ENCODE peak calls at places on chromosomes 5 and 9, in ten cellular contexts. H is AG10803, V is GM12865, F is HFF-Myc, A is stomach, X is coronary artery, Y is fibroblast of mammary gland, W is DND-41, N is astrocyte of the spinal cord, E is left ventricle myocardium inferior. Z is an unnamed sample.

GRCh38 chr5:10354048-10354872 is 765 bp downstream of the MARCHF6 start:
- DNase-seq in H (peak; percentile 47), V (peak; percentile 80), F (no peak), A (peak; percentile 49), X (no peak), Y (peak; percentile 48), W (peak; percentile 54), N (peak; percentile 42), E (peak; percentile 33), Z (no peak)

GRCh38 chr9:21656776-21657637 is 145.4 kb upstream of the MTAP start:
- DNase-seq in H (peak; percentile 89), V (no peak), F (no peak), A (no peak), X (no peak), Y (peak; percentile 94), W (no peak), N (peak; percentile 71), E (no peak), Z (no peak)

GRCh38 chr5:172499287-172499686 is 45.0 kb upstream of the SH3PXD2B start:
- DNase-seq in H (no peak), V (no peak), F (no peak), A (no peak), X (peak; percentile 16), Y (no peak), W (no peak), N (no peak), E (no peak), Z (no peak)

GRCh38 chr5:141701341-141702119 is 19.5 kb upstream of the ARAP3 start:
- DNase-seq in H (no peak), V (peak; percentile 74), F (no peak), A (no peak), X (no peak), Y (no peak), W (no peak), N (no peak), E (no peak), Z (no peak)

GRCh38 chr5:133336121-133336968 is 276.0 kb downstream of the FSTL4 start:
- DNase-seq in H (no peak), V (no peak), F (no peak), A (no peak), X (peak; percentile 55), Y (no peak), W (peak; percentile 69), N (no peak), E (no peak), Z (no peak)

GRCh38 chr5:150758210-150758533 is 645 bp downstream of the DCTN4 start:
- DNase-seq in H (peak; percentile 50), V (no peak), F (no peak), A (no peak), X (no peak), Y (no peak), W (no peak), N (no peak), E (no peak), Z (no peak)

GRCh38 chr5:82694886-82695285 is 382.3 kb downstream of the TMEM167A start:
- DNase-seq in H (no peak), V (no peak), F (no peak), A (no peak), X (no peak), Y (no peak), W (no peak), N (no peak), E (no peak), Z (no peak)

GRCh38 chr9:16728128-16728505 is 142.4 kb downstream of the BNC2 start:
- DNase-seq in H (no peak), V (no peak), F (no peak), A (no peak), X (no peak), Y (peak; percentile 58), W (no peak), N (no peak), E (no peak), Z (no peak)

GRCh38 chr9:137055385-137056364 is 1.8 kb upstream of the ENTPD2 start:
- DNase-seq in H (peak; percentile 43), V (no peak), F (peak; percentile 44), A (peak; percentile 94), X (no peak), Y (peak; percentile 71), W (no peak), N (peak; percentile 83), E (peak; percentile 95), Z (no peak)

GRCh38 chr9:120875954-120876841 is 790 bp downstream of the PHF19 start:
- DNase-seq in H (peak; percentile 75), V (peak; percentile 94), F (peak; percentile 52), A (peak; percentile 79), X (peak; percentile 92), Y (peak; percentile 89), W (peak; percentile 92), N (peak; percentile 95), E (peak; percentile 85), Z (peak; percentile 64)

GRCh38 chr5:157108961-157109360 is at the start of gene HAVCR2:
- DNase-seq in H (no peak), V (peak; percentile 84), F (no peak), A (peak; percentile 39), X (no peak), Y (no peak), W (peak; percentile 12), N (no peak), E (no peak), Z (no peak)

GRCh38 chr9:126503333-126504085 is 110.2 kb upstream of the LMX1B start:
- DNase-seq in H (peak; percentile 41), V (no peak), F (no peak), A (no peak), X (no peak), Y (peak; percentile 62), W (no peak), N (no peak), E (no peak), Z (no peak)
- TF ChIP-seq CTCF in H (no peak), V (no peak), F (no peak), A (no peak), X (no peak), Y (no peak), W (no peak), N (no peak), E (no peak), Z (no peak)

GRCh38 chr5:143207563-143208364 is 195.7 kb downstream of the NR3C1 start:
- DNase-seq in H (no peak), V (peak; percentile 89), F (no peak), A (no peak), X (no peak), Y (no peak), W (no peak), N (no peak), E (no peak), Z (no peak)

GRCh38 chr5:143208365-143208641 is 195.2 kb downstream of the NR3C1 start:
- DNase-seq in H (no peak), V (peak; percentile 32), F (no peak), A (no peak), X (no peak), Y (no peak), W (no peak), N (no peak), E (no peak), Z (no peak)

GRCh38 chr5:143207058-143207457 is 196.4 kb downstream of the NR3C1 start:
- DNase-seq in H (no peak), V (peak; percentile 80), F (no peak), A (no peak), X (no peak), Y (no peak), W (no peak), N (no peak), E (no peak), Z (no peak)

GRCh38 chr5:143209881-143210395 is 193.5 kb downstream of the NR3C1 start:
- DNase-seq in H (no peak), V (no peak), F (no peak), A (no peak), X (no peak), Y (no peak), W (no peak), N (no peak), E (no peak), Z (no peak)

GRCh38 chr5:143208781-143209510 is 194.5 kb downstream of the NR3C1 start:
- DNase-seq in H (peak; percentile 67), V (peak; percentile 87), F (no peak), A (no peak), X (no peak), Y (no peak), W (no peak), N (no peak), E (no peak), Z (no peak)
- TF ChIP-seq CTCF in H (peak; percentile 27), V (peak; percentile 67), F (peak; percentile 23), A (no peak), X (no peak), Y (peak; percentile 24), W (no peak), N (peak; percentile 23), E (no peak), Z (no peak)

GRCh38 chr5:137199966-137200365 is 299.2 kb downstream of the SPOCK1 start:
- DNase-seq in H (peak; percentile 78), V (no peak), F (no peak), A (no peak), X (no peak), Y (peak; percentile 81), W (no peak), N (peak; percentile 14), E (no peak), Z (no peak)
- TF ChIP-seq CTCF in H (peak; percentile 40), V (no peak), F (no peak), A (no peak), X (no peak), Y (peak; percentile 33), W (no peak), N (no peak), E (no peak), Z (no peak)

GRCh38 chr9:90987566-90987965 is 185.9 kb downstream of the SYK start:
- DNase-seq in H (no peak), V (no peak), F (no peak), A (no peak), X (no peak), Y (no peak), W (no peak), N (no peak), E (no peak), Z (no peak)

GRCh38 chr9:90979614-90980013 is 178.0 kb downstream of the SYK start:
- DNase-seq in H (no peak), V (no peak), F (no peak), A (no peak), X (no peak), Y (no peak), W (no peak), N (no peak), E (no peak), Z (no peak)

GRCh38 chr9:90981726-90982125 is 180.1 kb downstream of the SYK start:
- DNase-seq in H (no peak), V (no peak), F (no peak), A (no peak), X (no peak), Y (no peak), W (no peak), N (no peak), E (no peak), Z (no peak)

GRCh38 chr9:90985631-90986030 is 184.0 kb downstream of the SYK start:
- DNase-seq in H (no peak), V (no peak), F (no peak), A (no peak), X (no peak), Y (peak; percentile 9), W (no peak), N (no peak), E (no peak), Z (no peak)

DNA sequence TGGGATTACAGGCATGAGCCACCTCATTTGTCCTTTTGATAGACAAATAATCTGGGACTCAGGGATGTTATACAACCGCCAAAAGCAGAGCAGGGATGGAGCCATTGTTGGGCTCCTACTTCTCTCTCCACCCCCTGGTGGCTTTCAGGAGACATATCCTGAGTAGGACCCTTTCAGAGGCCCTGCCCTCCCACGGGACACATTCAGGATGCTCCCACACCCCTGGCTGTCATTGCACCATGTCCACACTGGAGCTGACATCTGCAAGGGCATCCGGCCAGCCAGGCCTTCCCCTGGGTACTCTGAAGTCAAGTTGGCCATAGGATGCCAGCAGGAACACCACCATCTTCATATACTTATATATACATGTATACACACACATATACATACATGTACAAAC is 181.8 kb downstream of the SYK start:
- DNase-seq in H (no peak), V (no peak), F (no peak), A (no peak), X (no peak), Y (no peak), W (no peak), N (no peak), E (no peak), Z (no peak)
- TF ChIP-seq CTCF in H (no peak), V (no peak), F (no peak), A (no peak), X (no peak), Y (no peak), W (no peak), N (no peak), E (no peak), Z (no peak)

Z was measured in omental fat pad.